ENCODE peak calls at places on chromosomes 16 and 17, in four cellular contexts. N, G, E and Z are unnamed samples.

GRCh38 chr17:15999974-16000827 is 577 bp downstream of the TTC19 start:
- DNase-seq in N (peak), E (no peak), G (peak), Z (no peak)

GRCh38 chr16:67942200-67942509 is 1.8 kb downstream of the LCAT start:
- DNase-seq in G (peak), N (no peak), E (peak), Z (no peak)

GRCh38 chr17:681738-682137 is 32.9 kb downstream of the VPS53 start:
- DNase-seq in E (no peak), N (no peak), G (peak), Z (no peak)

GRCh38 chr17:7538050-7538449 is 10.8 kb upstream of the TNFSF12 start:
- DNase-seq in N (no peak), E (no peak), G (no peak), Z (no peak)

GRCh38 chr16:89864421-89864820 is 9.0 kb upstream of the TCF25 start:
- DNase-seq in E (no peak), G (no peak), N (no peak), Z (peak)

GRCh38 chr16:74480150-74481029 is 59.1 kb upstream of the CLEC18B start:
- DNase-seq in E (no peak), G (peak), N (peak), Z (no peak)

GRCh38 chr16:31141489-31142108 is 6.1 kb upstream of the PRSS8 start:
- DNase-seq in N (no peak), E (no peak), G (no peak), Z (no peak)

GRCh38 chr17:5552841-5553240 is 31.5 kb downstream of the NLRP1 start:
- DNase-seq in E (no peak), N (no peak), G (no peak), Z (no peak)

GRCh38 chr17:13182854-13183253 is 165.0 kb upstream of the ELAC2 start:
- DNase-seq in G (no peak), E (no peak), N (no peak), Z (no peak)

GRCh38 chr17:1643999-1644492 is 1.5 kb downstream of the SCARF1 start:
- DNase-seq in E (no peak), G (no peak), N (no peak), Z (no peak)

GRCh38 chr16:1787322-1788094 is 4.7 kb downstream of the NUBP2 start:
- DNase-seq in G (no peak), N (no peak), E (no peak), Z (no peak)

GRCh38 chr16:80875616-80876015 is 71.2 kb upstream of the CDYL2 start:
- DNase-seq in G (no peak), E (no peak), N (no peak), Z (no peak)

GRCh38 chr17:38453951-38454421 is 25.7 kb downstream of the ARHGAP23 start:
- DNase-seq in E (no peak), G (peak), N (no peak), Z (peak)

GRCh38 chr17:75411328-75412067 is 6.0 kb upstream of the GRB2 start:
- DNase-seq in N (no peak), E (peak), G (no peak), Z (no peak)

GRCh38 chr17:2223617-2223927 is 80.0 kb downstream of the SMG6 start:
- DNase-seq in E (no peak), G (no peak), N (no peak), Z (no peak)

GRCh38 chr16:85306071-85306792 is 194.0 kb upstream of the CIBAR2 start:
- DNase-seq in E (peak), G (peak), N (peak), Z (peak)

GRCh38 chr17:64357191-64357981 is 33.3 kb downstream of the PECAM1 start:
- DNase-seq in G (no peak), N (peak), E (no peak), Z (peak)

GRCh38 chr17:73430848-73431247 is 119.0 kb upstream of the CDC42EP4 start:
- DNase-seq in E (peak), N (no peak), G (no peak), Z (peak)

GRCh38 chr16:65548470-65548869 is 426.6 kb upstream of the CDH11 start:
- DNase-seq in N (no peak), G (peak), E (no peak), Z (no peak)

GRCh38 chr16:10219742-10220141 is 37.5 kb upstream of the GRIN2A start:
- DNase-seq in N (no peak), E (no peak), G (no peak), Z (no peak)

GRCh38 chr16:82177555-82177954 is 7.5 kb upstream of the MPHOSPH6 start:
- DNase-seq in N (no peak), E (no peak), G (no peak), Z (no peak)

GRCh38 chr16:23181506-23181905 is 1.0 kb upstream of the SCNN1G start:
- DNase-seq in G (no peak), N (no peak), E (no peak), Z (no peak)

GRCh38 chr17:10737168-10737622 is 7.4 kb upstream of the TMEM220 start:
- DNase-seq in G (peak), E (peak), N (peak), Z (peak)

GRCh38 chr17:6427284-6427781 is 7.6 kb downstream of the AIPL1 start:
- DNase-seq in N (no peak), E (peak), G (no peak), Z (peak)

GRCh38 chr17:10907370-10907769 is 69.5 kb upstream of the PIRT start:
- DNase-seq in G (no peak), N (no peak), E (no peak), Z (no peak)

GRCh38 chr17:56112086-56112485 is 41.2 kb upstream of the ANKFN1 start:
- DNase-seq in N (no peak), G (no peak), E (no peak), Z (no peak)

GRCh38 chr17:27446569-27447301 is 9.5 kb upstream of the KSR1 start:
- DNase-seq in E (no peak), G (no peak), N (no peak), Z (peak)

GRCh38 chr17:48960834-48961515 is 7.4 kb downstream of the GIP start:
- DNase-seq in E (no peak), G (peak), N (no peak), Z (no peak)

GRCh38 chr16:30083216-30084055 is 7.6 kb downstream of the PPP4C start:
- DNase-seq in E (no peak), G (no peak), N (no peak), Z (no peak)

GRCh38 chr17:76087531-76087930 is 8.5 kb downstream of the ZACN start:
- DNase-seq in G (no peak), N (no peak), E (no peak), Z (no peak)

GRCh38 chr17:63503330-63503685 is 19.9 kb upstream of the KCNH6 start:
- DNase-seq in G (no peak), N (no peak), E (no peak), Z (no peak)

GRCh38 chr17:58968662-58969061 is 138.0 kb downstream of the TRIM37 start:
- DNase-seq in N (no peak), G (no peak), E (no peak), Z (no peak)

GRCh38 chr17:51830886-51831285 is 327.6 kb downstream of the CA10 start:
- DNase-seq in N (no peak), G (no peak), E (no peak), Z (no peak)

GRCh38 chr17:61157246-61157887 is 242.3 kb upstream of the TBX2 start:
- DNase-seq in N (no peak), G (no peak), E (no peak), Z (peak)

GRCh38 chr16:64957246-64957645 is 164.6 kb downstream of the CDH11 start:
- DNase-seq in E (no peak), N (no peak), G (no peak), Z (no peak)